ENCODE peak calls at places on chromosome 7, in five cellular contexts. E is ascending aorta; N is CD8-positive, alpha-beta T cell; H is HFFc6; Z is A549. B is an unnamed sample.

GRCh38 chr7:106599343-106599698 is 61.6 kb downstream of the CCDC71L start:
- DNase-seq in E (no peak), N (no peak), H (no peak), Z (no peak), B (no peak)

GRCh38 chr7:138258194-138258554 is 181.9 kb downstream of the AKR1D1 start:
- DNase-seq in E (no peak), N (no peak), H (no peak), Z (no peak), B (no peak)

GRCh38 chr7:37440738-37441404 is 7.8 kb downstream of the ELMO1 start:
- DNase-seq in E (no peak), N (no peak), H (no peak), Z (no peak), B (no peak)

GRCh38 chr7:131231381-131232220 is 96.1 kb upstream of the MKLN1 start:
- DNase-seq in E (peak), N (peak), H (peak), Z (peak), B (peak)

GRCh38 chr7:130896898-130897514 is 163.0 kb upstream of the KLF14 start:
- DNase-seq in E (no peak), N (peak), H (peak), Z (peak), B (no peak)

GRCh38 chr7:117719377-117719776 is 153.9 kb downstream of the CTTNBP2 start:
- DNase-seq in E (no peak), N (no peak), H (no peak), Z (no peak), B (no peak)

GRCh38 chr7:2051708-2052656 is 180.8 kb downstream of the MAD1L1 start:
- DNase-seq in E (no peak), N (no peak), H (no peak), Z (no peak), B (no peak)

GRCh38 chr7:99404977-99405320 is 3.4 kb downstream of the PDAP1 start:
- DNase-seq in E (no peak), N (no peak), H (no peak), Z (no peak), B (no peak)

GRCh38 chr7:49660170-49660783 is 113.2 kb upstream of the VWC2 start:
- DNase-seq in E (no peak), N (no peak), H (no peak), Z (no peak), B (no peak)

GRCh38 chr7:100632951-100633717 is 8.2 kb downstream of the TFR2 start:
- DNase-seq in E (no peak), N (peak), H (peak), Z (peak), B (no peak)

GRCh38 chr7:157502701-157503111 is 165.9 kb downstream of the DNAJB6 start:
- DNase-seq in E (no peak), N (peak), H (peak), Z (no peak), B (no peak)

GRCh38 chr7:80133361-80134104 is 1.1 kb upstream of the GNAI1 start:
- DNase-seq in E (no peak), N (no peak), H (peak), Z (peak), B (no peak)
- TF ChIP-seq CTCF in E (no peak), N (no peak), H (peak), Z (no peak), B (peak)

GRCh38 chr7:22252886-22253536 is 103.9 kb downstream of the RAPGEF5 start:
- DNase-seq in E (no peak), N (no peak), H (no peak), Z (no peak), B (no peak)

GRCh38 chr7:22251906-22252495 is 105.0 kb downstream of the RAPGEF5 start:
- DNase-seq in E (no peak), N (no peak), H (no peak), Z (no peak), B (no peak)

GRCh38 chr7:22255834-22256233 is 101.1 kb downstream of the RAPGEF5 start:
- DNase-seq in E (no peak), N (no peak), H (no peak), Z (no peak), B (no peak)

GRCh38 chr7:22255342-22255741 is 101.6 kb downstream of the RAPGEF5 start:
- DNase-seq in E (no peak), N (no peak), H (no peak), Z (no peak), B (no peak)

GRCh38 chr7:22256702-22257101 is 100.3 kb downstream of the RAPGEF5 start:
- DNase-seq in E (no peak), N (no peak), H (peak), Z (no peak), B (no peak)
- TF ChIP-seq CTCF in E (peak), N (no peak), H (peak), Z (no peak), B (peak)

GRCh38 chr7:55425141-55425752 is 60.1 kb downstream of the LANCL2 start:
- DNase-seq in E (no peak), N (no peak), H (no peak), Z (no peak), B (no peak)

GRCh38 chr7:55423891-55424290 is 58.8 kb downstream of the LANCL2 start:
- DNase-seq in E (no peak), N (no peak), H (no peak), Z (no peak), B (no peak)

GRCh38 chr7:55420535-55420934 is 55.4 kb downstream of the LANCL2 start:
- DNase-seq in E (no peak), N (no peak), H (peak), Z (no peak), B (no peak)

GRCh38 chr7:55426676-55427075 is 61.5 kb downstream of the LANCL2 start:
- DNase-seq in E (no peak), N (no peak), H (no peak), Z (no peak), B (no peak)

DNA sequence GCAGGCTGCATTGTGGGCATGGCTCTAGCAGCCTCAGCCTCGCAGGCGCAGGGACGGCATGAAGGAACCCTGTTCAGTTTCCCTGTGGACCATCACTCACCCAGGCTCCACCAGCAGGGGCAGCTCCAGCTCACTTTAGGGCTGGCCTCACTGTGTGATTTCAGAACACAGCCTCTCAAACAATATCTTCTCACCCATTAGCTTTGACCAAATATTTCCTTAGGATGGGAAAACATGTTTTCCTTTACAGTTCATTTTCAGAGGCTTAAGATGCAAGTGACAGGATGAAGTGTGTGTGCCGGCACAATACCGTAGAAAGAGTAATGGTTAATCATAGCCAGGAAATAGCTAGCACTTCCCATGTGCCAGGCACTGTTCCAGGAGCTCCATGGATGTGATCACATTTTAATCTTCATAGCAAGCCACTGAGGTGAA is 58.2 kb downstream of the LANCL2 start:
- DNase-seq in E (no peak), N (no peak), H (peak), Z (no peak), B (no peak)
- TF ChIP-seq CTCF in E (no peak), N (no peak), H (peak), Z (no peak), B (no peak)

GRCh38 chr7:104061652-104062051 is 72.2 kb upstream of the RELN start:
- DNase-seq in E (no peak), N (no peak), H (no peak), Z (no peak), B (no peak)
- TF ChIP-seq CTCF in E (no peak), N (no peak), H (no peak), Z (no peak), B (no peak)

B was measured in AG09309.